ENCODE peak calls at places on chromosome X, in six cellular contexts. I is HFF-Myc, D is fibroblast of mammary gland, Z is NB4, Q is fibroblast of pulmonary artery, C is H9. H is an unnamed sample.

GRCh38 chrX:65726708-65727107 is 59.3 kb downstream of the MSN start:
- DNase-seq in I (no peak), D (no peak), Z (no peak), Q (no peak), C (peak; percentile 33), H (no peak)

GRCh38 chrX:120781416-120781815 is 94.2 kb downstream of the CT47B1 start:
- DNase-seq in I (no peak), D (peak; percentile 54), Z (no peak), Q (peak; percentile 59), C (no peak), H (no peak)

GRCh38 chrX:132216283-132216682 is 3.0 kb downstream of the RAP2C start:
- DNase-seq in I (no peak), D (peak; percentile 18), Z (peak; percentile 45), Q (no peak), C (no peak), H (no peak)

GRCh38 chrX:54921427-54922021 is 900 bp downstream of the TRO start:
- DNase-seq in I (peak; percentile 10), D (peak; percentile 67), Z (no peak), Q (peak; percentile 79), C (peak; percentile 81), H (peak; percentile 66)

GRCh38 chrX:1084689-1085088 is 127.8 kb downstream of the CRLF2 start:
- DNase-seq in I (no peak), D (no peak), Z (no peak), Q (no peak), C (no peak), H (no peak)

GRCh38 chrX:154840856-154841255 is 6.4 kb upstream of the SMIM9 start:
- DNase-seq in I (peak; percentile 15), D (peak; percentile 65), Z (peak; percentile 71), Q (peak; percentile 79), C (no peak), H (no peak)

GRCh38 chrX:34868633-34869032 is 74.0 kb upstream of the FAM47B start:
- DNase-seq in I (no peak), D (no peak), Z (no peak), Q (no peak), C (no peak), H (no peak)

GRCh38 chrX:107773906-107774435 is 1.6 kb downstream of the TSC22D3 start:
- DNase-seq in I (no peak), D (no peak), Z (no peak), Q (no peak), C (no peak), H (no peak)

GRCh38 chrX:150476183-150476699 is 92.2 kb upstream of the MTM1 start:
- DNase-seq in I (no peak), D (peak; percentile 59), Z (peak; percentile 51), Q (peak; percentile 42), C (no peak), H (no peak)

GRCh38 chrX:32155044-32155638 is 1056.2 kb downstream of the DMD start:
- DNase-seq in I (no peak), D (no peak), Z (no peak), Q (no peak), C (no peak), H (no peak)

GRCh38 chrX:23331701-23332100 is 2.9 kb upstream of the PTCHD1 start:
- DNase-seq in I (no peak), D (no peak), Z (no peak), Q (no peak), C (peak; percentile 51), H (no peak)

GRCh38 chrX:133838761-133839676 is 146.4 kb downstream of the GPC3 start:
- DNase-seq in I (peak; percentile 3), D (peak; percentile 45), Z (peak; percentile 27), Q (peak; percentile 50), C (peak; percentile 43), H (peak; percentile 70)

GRCh38 chrX:334971-335757 is 16.6 kb upstream of the GTPBP6 start:
- DNase-seq in I (no peak), D (no peak), Z (no peak), Q (no peak), C (no peak), H (no peak)

DNA sequence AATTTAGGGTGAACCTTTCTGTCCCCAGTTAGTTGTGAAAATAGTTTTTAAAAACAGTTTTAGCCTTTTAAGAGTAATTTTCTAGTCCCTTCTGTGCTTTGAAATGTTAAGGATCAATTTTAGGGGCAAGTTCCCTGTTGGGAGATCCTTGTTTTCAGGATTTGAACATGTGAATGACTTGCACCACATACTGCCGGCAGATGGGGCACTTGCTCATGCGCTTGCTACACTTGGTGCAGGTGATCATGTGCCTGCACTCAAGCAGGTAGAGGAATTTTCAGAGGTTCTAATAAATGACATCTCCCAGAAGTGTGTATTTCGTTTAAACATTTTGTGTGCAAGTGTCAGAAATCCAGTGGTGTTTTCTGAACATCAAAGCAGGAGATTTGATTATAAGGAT is 195.9 kb downstream of the CHM start:
- DNase-seq in I (no peak), D (peak; percentile 5), Z (no peak), Q (peak; percentile 8), C (peak; percentile 41), H (no peak)
- TF ChIP-seq CTCF in I (peak; percentile 48), D (peak; percentile 32), Z (no peak), Q (peak; percentile 40), C (peak; percentile 78), H (peak; percentile 69)

DNA sequence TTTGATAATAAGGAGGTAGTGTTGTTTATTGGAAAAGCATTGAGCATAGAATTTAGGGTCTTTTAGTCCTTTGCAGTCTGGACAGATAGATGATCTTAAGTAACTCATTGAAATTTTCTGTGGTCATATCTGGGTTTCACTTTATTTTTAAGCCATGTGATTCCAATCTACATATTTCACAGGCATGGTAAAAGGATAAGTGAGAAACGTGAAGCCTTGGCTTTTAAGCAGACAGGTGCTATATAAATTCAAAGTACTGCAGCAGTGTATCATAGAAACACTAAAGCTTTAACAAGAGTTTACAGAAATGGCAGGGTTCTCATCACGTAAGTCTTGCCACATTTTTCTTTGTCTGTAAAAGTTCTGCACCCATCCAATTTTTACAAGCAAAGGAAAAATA is 4.9 kb downstream of the PLS3 start:
- DNase-seq in I (no peak), D (no peak), Z (no peak), Q (no peak), C (no peak), H (no peak)
- TF ChIP-seq CTCF in I (no peak), D (no peak), Z (no peak), Q (no peak), C (no peak), H (no peak)

DNA sequence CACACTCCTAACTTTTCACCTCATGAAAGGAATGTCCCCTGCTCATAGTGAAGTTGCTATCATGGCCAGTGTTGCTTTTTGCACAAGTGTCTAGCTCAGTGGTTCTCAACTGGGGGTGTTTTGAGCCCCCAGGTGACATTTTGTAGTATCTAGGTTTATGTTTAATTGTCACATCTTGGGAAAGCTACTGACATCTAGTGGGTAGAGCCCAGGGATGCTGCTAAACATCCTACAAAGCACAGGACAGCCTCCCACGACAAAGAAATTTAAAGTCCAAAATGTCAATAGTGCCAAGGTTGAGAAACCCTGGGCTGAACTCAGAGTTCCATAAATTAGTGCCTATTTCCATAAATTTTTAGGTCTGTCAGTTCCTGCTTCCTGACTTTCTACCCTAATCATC is 70.7 kb upstream of the HCCS start:
- DNase-seq in I (no peak), D (no peak), Z (no peak), Q (no peak), C (no peak), H (no peak)
- TF ChIP-seq CTCF in I (no peak), D (no peak), Z (no peak), Q (peak; percentile 11), C (no peak), H (no peak)

GRCh38 chrX:130094712-130095111 is 15.6 kb downstream of the ELF4 start:
- DNase-seq in I (no peak), D (no peak), Z (no peak), Q (no peak), C (no peak), H (no peak)
- TF ChIP-seq CTCF in I (no peak), D (no peak), Z (no peak), Q (no peak), C (no peak), H (no peak)

GRCh38 chrX:100817340-100817739 is 2.9 kb upstream of the CSTF2 start:
- DNase-seq in I (no peak), D (no peak), Z (no peak), Q (no peak), C (no peak), H (no peak)

GRCh38 chrX:100819534-100819836 is 706 bp upstream of the CSTF2 start:
- DNase-seq in I (no peak), D (no peak), Z (no peak), Q (no peak), C (peak; percentile 23), H (no peak)

GRCh38 chrX:100819837-100820666 is at the start of gene CSTF2:
- DNase-seq in I (peak; percentile 54), D (peak; percentile 79), Z (peak; percentile 91), Q (peak; percentile 85), C (peak; percentile 81), H (peak; percentile 49)
- TF ChIP-seq CTCF in I (no peak), D (no peak), Z (no peak), Q (peak; percentile 5), C (no peak), H (peak; percentile 39)

GRCh38 chrX:109890300-109890699 is 112.6 kb upstream of the TMEM164 start:
- DNase-seq in I (no peak), D (no peak), Z (no peak), Q (no peak), C (no peak), H (no peak)

GRCh38 chrX:109890910-109891502 is 111.9 kb upstream of the TMEM164 start:
- DNase-seq in I (no peak), D (peak; percentile 59), Z (peak; percentile 79), Q (peak; percentile 70), C (peak; percentile 76), H (peak; percentile 71)

GRCh38 chrX:109886122-109886761 is 116.7 kb upstream of the TMEM164 start:
- DNase-seq in I (no peak), D (peak; percentile 70), Z (peak; percentile 73), Q (peak; percentile 70), C (peak; percentile 38), H (peak; percentile 62)

DNA sequence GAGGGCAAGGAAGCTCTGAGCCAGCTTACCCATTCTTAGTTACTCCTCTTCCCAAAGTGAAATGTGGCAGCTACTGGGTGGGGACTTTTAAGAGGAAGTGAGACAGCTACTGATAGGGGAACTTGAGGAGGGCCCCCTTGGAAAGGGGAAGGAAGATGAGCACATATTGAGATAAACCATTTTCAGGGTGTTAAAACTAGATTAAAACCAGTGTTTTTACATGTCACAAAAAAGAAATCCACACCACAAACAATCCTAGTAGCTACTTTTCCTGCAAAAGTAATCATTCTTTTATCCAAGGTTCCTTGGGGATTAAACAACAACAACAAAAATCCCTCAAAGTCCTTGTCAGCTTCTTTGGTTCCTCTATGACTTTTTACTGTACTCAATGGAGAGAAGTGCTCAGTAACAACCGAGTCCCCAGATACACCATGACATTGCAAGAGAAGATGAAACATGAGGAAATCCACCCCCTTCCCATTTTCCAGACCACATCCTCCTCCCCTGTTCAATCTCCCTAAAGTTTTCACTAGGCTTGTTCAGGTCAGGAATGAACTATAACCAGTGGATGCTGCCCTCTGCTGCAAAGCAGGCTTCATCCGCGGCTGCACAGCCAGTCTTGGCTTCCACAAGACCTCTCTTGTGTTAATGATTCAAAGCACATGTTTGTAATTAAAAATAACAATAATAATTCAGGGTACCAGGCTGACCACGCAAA is 113.5 kb upstream of the TMEM164 start:
- DNase-seq in I (no peak), D (peak; percentile 42), Z (peak; percentile 84), Q (peak; percentile 45), C (no peak), H (peak; percentile 13)
- TF ChIP-seq CTCF in I (no peak), D (peak; percentile 43), Z (peak; percentile 38), Q (peak; percentile 42), C (peak; percentile 43), H (peak; percentile 28)

DNA sequence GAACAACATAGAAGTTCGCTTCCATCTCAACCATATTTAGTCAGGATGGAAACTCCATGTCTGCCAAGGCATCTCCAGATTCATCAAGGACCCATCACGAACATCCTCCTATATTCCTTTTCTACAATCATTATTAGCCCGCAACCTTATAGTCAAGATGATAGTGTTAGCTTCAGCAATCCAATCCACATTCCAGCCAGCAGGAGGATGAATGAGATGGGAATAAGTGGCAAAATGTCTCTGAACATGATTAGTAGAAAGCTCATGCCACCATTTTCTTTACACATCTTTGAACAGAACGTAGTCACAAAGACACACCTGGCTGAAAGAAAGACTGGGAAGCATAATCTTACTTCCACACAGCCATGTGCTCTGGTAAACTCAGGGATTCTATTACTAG is 18.6 kb upstream of the NR0B1 start:
- DNase-seq in I (no peak), D (no peak), Z (no peak), Q (no peak), C (no peak), H (no peak)
- TF ChIP-seq CTCF in I (no peak), D (no peak), Z (no peak), Q (no peak), C (peak; percentile 37), H (peak; percentile 18)

H was measured in neural crest cell.